ENCODE peak calls at places on chromosomes 2 and 18, in seven cellular contexts. J is spleen, B is adrenal gland, O is endothelial cell, C is astrocyte of the spinal cord, D is PC-3, I is neural crest cell. E is an unnamed sample.

GRCh38 chr2:136638193-136638592 is 127.2 kb upstream of the THSD7B start:
- DNase-seq in C (no peak), I (no peak), O (no peak), J (no peak), D (peak; percentile 4), B (no peak), E (no peak)

GRCh38 chr18:67509711-67510110 is 6.8 kb downstream of the DSEL start:
- DNase-seq in O (no peak), J (no peak), C (peak; percentile 74), I (no peak), B (no peak), D (no peak), E (no peak)

GRCh38 chr2:73730810-73731209 is 6.3 kb downstream of the TPRKB start:
- DNase-seq in I (no peak), B (peak; percentile 21), C (no peak), D (no peak), J (peak; percentile 60), O (no peak), E (no peak)

GRCh38 chr2:11129598-11130449 is 25.4 kb upstream of the SLC66A3 start:
- DNase-seq in D (peak; percentile 72), C (no peak), I (peak; percentile 79), J (peak; percentile 94), B (peak; percentile 44), O (peak; percentile 75), E (no peak)

GRCh38 chr2:174750923-174751441 is 13.3 kb downstream of the CHRNA1 start:
- DNase-seq in C (no peak), D (no peak), I (no peak), B (no peak), O (no peak), J (peak; percentile 71), E (no peak)

GRCh38 chr2:46029332-46029811 is 267.8 kb upstream of the EPAS1 start:
- DNase-seq in J (no peak), D (peak; percentile 56), I (no peak), O (peak; percentile 54), C (peak; percentile 74), B (no peak), E (peak; percentile 29)

GRCh38 chr2:36294290-36294689 is 61.3 kb upstream of the CRIM1 start:
- DNase-seq in O (no peak), I (no peak), D (no peak), B (no peak), J (no peak), C (no peak), E (no peak)

GRCh38 chr2:240626531-240627300 is 1.4 kb downstream of the GPR35 start:
- DNase-seq in I (no peak), O (no peak), C (no peak), J (peak; percentile 82), B (peak; percentile 42), D (no peak), E (no peak)

GRCh38 chr2:116487336-116487735 is 1327.2 kb upstream of the DDX18 start:
- DNase-seq in O (no peak), J (no peak), C (no peak), B (no peak), D (no peak), I (no peak), E (no peak)

GRCh38 chr2:50648031-50648430 is 383.9 kb downstream of the NRXN1 start:
- DNase-seq in J (no peak), B (no peak), I (no peak), O (no peak), C (no peak), D (no peak), E (no peak)

GRCh38 chr2:208854717-208855116 is 448.1 kb downstream of the PTH2R start:
- DNase-seq in O (no peak), D (no peak), C (no peak), J (no peak), B (no peak), I (no peak), E (no peak)

GRCh38 chr2:229738024-229738625 is 23.8 kb upstream of the DNER start:
- DNase-seq in D (no peak), C (no peak), I (no peak), B (no peak), O (no peak), J (no peak), E (no peak)

GRCh38 chr2:172038604-172039003 is 38.9 kb downstream of the METAP1D start:
- DNase-seq in B (no peak), I (no peak), C (no peak), J (no peak), O (no peak), D (peak; percentile 95), E (peak; percentile 85)

GRCh38 chr2:239312741-239313246 is 88.0 kb downstream of the HDAC4 start:
- DNase-seq in D (no peak), C (no peak), I (no peak), J (peak; percentile 77), O (no peak), B (peak; percentile 26), E (no peak)

GRCh38 chr2:71833855-71834554 is 313.7 kb downstream of the CYP26B1 start:
- DNase-seq in I (no peak), D (peak; percentile 83), J (no peak), O (no peak), B (no peak), C (no peak), E (no peak)

GRCh38 chr18:25786778-25787177 is 303.6 kb downstream of the SS18 start:
- DNase-seq in D (peak; percentile 40), I (no peak), J (no peak), O (no peak), C (peak; percentile 80), B (peak; percentile 59), E (no peak)

GRCh38 chr18:33749831-33750230 is 171.8 kb downstream of the ASXL3 start:
- DNase-seq in D (no peak), J (no peak), C (no peak), I (no peak), O (no peak), B (no peak), E (no peak)

GRCh38 chr2:19556648-19557047 is 198.2 kb upstream of the OSR1 start:
- DNase-seq in O (no peak), J (no peak), C (no peak), B (no peak), D (no peak), I (no peak), E (no peak)

GRCh38 chr2:150477347-150477746 is 10.1 kb downstream of the RND3 start:
- DNase-seq in B (no peak), D (peak; percentile 60), J (no peak), C (peak; percentile 37), I (no peak), O (no peak), E (no peak)

GRCh38 chr2:55111570-55112228 is 61.4 kb upstream of the RTN4 start:
- DNase-seq in D (peak; percentile 89), J (peak; percentile 80), O (no peak), B (peak; percentile 93), C (peak; percentile 93), I (no peak), E (peak; percentile 79)

GRCh38 chr2:150459281-150459680 is 28.2 kb downstream of the RND3 start:
- DNase-seq in I (no peak), O (no peak), C (peak; percentile 68), B (no peak), D (no peak), J (no peak), E (no peak)

GRCh38 chr2:11539317-11540147 is 5.7 kb downstream of the GREB1 start:
- DNase-seq in D (no peak), J (no peak), I (no peak), O (no peak), B (peak; percentile 28), C (peak; percentile 3), E (no peak)

GRCh38 chr2:69768217-69768616 is 26.3 kb downstream of the ANXA4 start:
- DNase-seq in B (no peak), J (no peak), D (peak; percentile 51), O (no peak), I (no peak), C (no peak), E (no peak)

DNA sequence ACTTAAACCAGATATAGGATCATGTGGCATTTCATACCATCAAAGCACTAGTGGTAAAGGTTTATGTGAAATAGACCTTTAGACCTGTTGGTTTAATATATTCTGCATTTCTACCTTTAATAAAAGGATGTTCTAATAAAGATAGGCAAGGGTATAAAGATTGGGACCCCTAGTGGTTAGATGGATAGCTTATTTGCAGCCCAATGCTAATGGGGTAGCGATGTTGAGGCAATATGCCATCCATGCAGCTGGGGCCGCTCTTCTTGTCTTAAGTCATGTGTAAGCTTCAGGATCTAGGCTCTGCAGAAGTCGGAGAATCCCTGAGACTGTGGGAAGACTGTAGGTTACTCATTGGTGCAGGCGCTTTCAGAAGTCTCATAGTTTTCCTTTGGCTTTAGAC is 114.9 kb downstream of the ICOS start:
- DNase-seq in B (no peak), J (no peak), C (no peak), O (no peak), D (peak; percentile 40), I (no peak), E (no peak)
- TF ChIP-seq CTCF in B (no peak), J (no peak), C (peak; percentile 27), O (peak; percentile 67), D (peak; percentile 69), I (peak; percentile 51), E (no peak)

DNA sequence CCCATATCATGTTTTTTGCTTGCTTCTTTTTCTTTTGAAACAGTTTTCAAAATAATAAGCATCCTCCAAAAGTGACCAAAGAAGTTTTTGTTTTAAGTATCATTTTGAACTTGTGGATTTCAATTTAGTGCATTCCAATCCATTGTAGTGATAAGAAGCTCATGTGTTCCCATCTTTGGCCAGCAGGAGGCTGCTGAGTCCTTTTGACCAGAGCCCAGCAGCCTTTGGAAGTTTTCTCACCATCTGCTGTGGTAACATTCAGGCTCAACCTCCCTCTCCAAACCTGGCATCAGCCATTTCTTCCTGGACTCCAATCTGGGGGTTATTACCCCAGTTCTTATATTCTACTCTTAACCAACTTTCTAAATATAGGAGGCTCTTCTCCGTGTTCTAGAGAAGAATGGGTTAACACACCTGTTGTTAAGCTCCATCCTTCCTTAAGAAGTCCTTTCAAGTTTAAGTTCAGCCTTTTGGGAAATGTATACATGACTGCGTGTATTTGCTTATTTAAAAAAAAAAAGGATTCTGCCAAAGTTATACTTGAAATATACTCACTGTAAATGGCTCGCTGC is 39.0 kb upstream of the MAL start:
- DNase-seq in J (no peak), I (peak; percentile 61), O (peak; percentile 67), C (peak; percentile 64), D (peak; percentile 80), B (peak; percentile 56), E (peak; percentile 29)
- TF ChIP-seq CTCF in J (peak; percentile 58), I (peak; percentile 84), O (peak; percentile 85), C (peak; percentile 80), D (peak; percentile 74), B (peak; percentile 43), E (peak; percentile 78)

GRCh38 chr18:56789889-56790180 is 138.7 kb downstream of the WDR7 start:
- DNase-seq in O (no peak), I (no peak), B (no peak), D (no peak), J (no peak), C (no peak), E (no peak)

GRCh38 chr18:56785006-56785405 is 133.8 kb downstream of the WDR7 start:
- DNase-seq in B (no peak), C (no peak), O (no peak), D (no peak), J (no peak), I (no peak), E (no peak)

GRCh38 chr18:56787392-56787791 is 136.2 kb downstream of the WDR7 start:
- DNase-seq in O (no peak), I (no peak), C (no peak), J (no peak), B (no peak), D (no peak), E (no peak)

GRCh38 chr18:56789004-56789888 is 138.1 kb downstream of the WDR7 start:
- DNase-seq in B (no peak), J (no peak), D (peak; percentile 68), I (no peak), C (peak; percentile 26), O (peak; percentile 15), E (no peak)
- TF ChIP-seq CTCF in B (no peak), J (no peak), D (peak; percentile 90), I (peak; percentile 72), C (peak; percentile 67), O (peak; percentile 80), E (peak; percentile 23)

GRCh38 chr2:119495948-119496347 is 28.3 kb downstream of the SCTR start:
- DNase-seq in C (no peak), J (no peak), I (no peak), O (no peak), B (no peak), D (no peak), E (no peak)
- TF ChIP-seq CTCF in C (no peak), J (no peak), I (no peak), O (no peak), B (no peak), D (no peak), E (no peak)

E was measured in AG09319.